ENCODE peak calls at places on chromosomes 4 and X, in eight cellular contexts. F is neural progenitor cell, E is MM.1S, U is mammary epithelial cell, P is GM23248, K is HCT116, C is astrocyte, Z is PC-9. R is an unnamed sample.

GRCh38 chrX:153490217-153490616 is 4.6 kb upstream of the BGN start:
- DNase-seq in F (no peak), E (no peak), U (no peak), P (no peak), K (no peak), C (no peak), Z (no peak), R (no peak)

GRCh38 chr4:3702551-3703221 is 63.5 kb upstream of the ADRA2C start:
- DNase-seq in F (no peak), E (no peak), U (no peak), P (no peak), K (no peak), C (no peak), Z (no peak), R (no peak)

GRCh38 chr4:156560701-156561100 is 410.9 kb downstream of the PDGFC start:
- DNase-seq in F (no peak), E (no peak), U (peak; percentile 41), P (peak; percentile 24), K (no peak), C (no peak), Z (no peak), R (no peak)

GRCh38 chr4:13294961-13295605 is 189.1 kb downstream of the RAB28 start:
- DNase-seq in F (no peak), E (no peak), U (peak; percentile 9), P (no peak), K (no peak), C (peak; percentile 44), Z (no peak), R (no peak)

GRCh38 chr4:111323916-111324315 is 701.0 kb upstream of the PITX2 start:
- DNase-seq in F (no peak), E (no peak), U (no peak), P (peak; percentile 33), K (no peak), C (peak; percentile 54), Z (no peak), R (no peak)

GRCh38 chr4:37762294-37763163 is 64.0 kb upstream of the PGM2 start:
- DNase-seq in F (peak; percentile 9), E (no peak), U (peak; percentile 79), P (peak; percentile 47), K (peak; percentile 6), C (no peak), Z (no peak), R (no peak)

GRCh38 chr4:3041192-3042142 is 32.9 kb downstream of the HTT-AS start:
- DNase-seq in F (no peak), E (peak; percentile 38), U (peak; percentile 65), P (peak; percentile 80), K (no peak), C (peak; percentile 35), Z (peak; percentile 68), R (no peak)

GRCh38 chrX:138875472-138875871 is 164.0 kb upstream of the FGF13 start:
- DNase-seq in F (no peak), E (no peak), U (no peak), P (peak; percentile 4), K (no peak), C (no peak), Z (no peak), R (no peak)

GRCh38 chr4:76691767-76692689 is 205.9 kb downstream of the SOWAHB start:
- DNase-seq in F (no peak), E (peak; percentile 54), U (peak; percentile 14), P (no peak), K (no peak), C (no peak), Z (no peak), R (no peak)

GRCh38 chr4:154507170-154507569 is 15.6 kb upstream of the DCHS2 start:
- DNase-seq in F (no peak), E (no peak), U (peak; percentile 92), P (no peak), K (no peak), C (no peak), Z (peak; percentile 89), R (no peak)

DNA sequence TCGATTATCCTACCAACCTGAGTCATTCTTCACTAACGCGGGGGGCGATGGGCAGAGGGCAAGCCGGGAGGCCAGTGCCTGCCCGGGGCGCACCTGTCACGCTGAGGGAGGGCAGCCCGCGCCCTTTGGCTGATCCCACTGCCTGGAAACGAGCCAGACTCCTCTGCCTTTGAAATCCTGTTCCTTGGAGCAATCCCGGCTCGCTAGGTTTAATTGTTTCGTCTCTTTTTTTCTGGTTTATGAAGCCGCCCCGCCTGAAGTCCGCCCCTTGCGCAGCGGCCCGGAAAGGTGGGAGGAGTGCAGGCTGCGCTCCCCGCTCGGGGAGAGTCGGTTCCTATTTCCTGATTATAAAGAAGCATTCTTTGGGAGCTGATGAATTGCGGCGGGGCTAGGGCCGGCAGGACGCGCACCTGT is 484.2 kb downstream of the BCOR start:
- DNase-seq in F (peak; percentile 88), E (no peak), U (peak; percentile 18), P (peak; percentile 9), K (no peak), C (no peak), Z (no peak), R (peak; percentile 3)
- TF ChIP-seq EZH2 in F (no peak), E (no peak), U (no peak), P (no peak), K (no peak), C (no peak), Z (no peak), R (no peak)

GRCh38 chr4:165873298-165874071 is 448 bp downstream of the TLL1 start:
- DNase-seq in F (peak; percentile 78), E (peak; percentile 57), U (peak; percentile 56), P (peak; percentile 34), K (no peak), C (peak; percentile 13), Z (no peak), R (peak; percentile 71)
- TF ChIP-seq EZH2 in F (peak; percentile 68), E (no peak), U (no peak), P (no peak), K (no peak), C (no peak), Z (no peak), R (peak; percentile 56)

GRCh38 chr4:1072830-1073446 is 40.4 kb downstream of the RNF212 start:
- DNase-seq in F (peak; percentile 65), E (peak; percentile 12), U (peak; percentile 55), P (peak; percentile 73), K (peak; percentile 71), C (peak; percentile 28), Z (no peak), R (peak; percentile 67)
- TF ChIP-seq EZH2 in F (no peak), E (no peak), U (no peak), P (no peak), K (no peak), C (no peak), Z (no peak), R (no peak)

GRCh38 chr4:82043081-82043808 is 330.5 kb downstream of the HNRNPD start:
- DNase-seq in F (peak; percentile 23), E (no peak), U (peak; percentile 66), P (peak; percentile 2), K (no peak), C (no peak), Z (no peak), R (peak; percentile 53)
- TF ChIP-seq EZH2 in F (peak; percentile 20), E (no peak), U (no peak), P (no peak), K (no peak), C (no peak), Z (no peak), R (no peak)

R was measured in H1.